ENCODE peak calls at places on chromosome 9, in eight cellular contexts. A is endothelial cell of umbilical vein, G is astrocyte, X is breast epithelium, E is aorta, B is PC-3, W is ovary, U is adrenal gland. F is an unnamed sample.
A peak's percentile ranks its signal among the peaks of the same experiment; 100 is the strongest.

GRCh38 chr9:75210215-75210614 is 121.9 kb downstream of the OSTF1 start:
- DNase-seq in B (no peak), X (no peak), E (no peak), W (no peak), U (no peak), A (no peak), G (no peak), F (no peak)

GRCh38 chr9:135971892-135972291 is 10.7 kb upstream of the UBAC1 start:
- DNase-seq in U (no peak), A (no peak), W (no peak), G (no peak), E (no peak), X (peak; percentile 79), B (peak; percentile 84), F (no peak)

GRCh38 chr9:91776409-91777365 is 173.3 kb downstream of the ROR2 start:
- DNase-seq in A (no peak), B (no peak), U (no peak), W (no peak), X (no peak), G (peak; percentile 31), E (no peak), F (no peak)

GRCh38 chr9:32782476-32783167 is 718 bp upstream of the TMEM215 start:
- DNase-seq in G (no peak), B (no peak), W (no peak), U (no peak), A (no peak), E (no peak), X (no peak), F (no peak)

GRCh38 chr9:101449071-101449721 is 13.6 kb upstream of the ALDOB start:
- DNase-seq in B (peak; percentile 66), G (peak; percentile 39), E (peak; percentile 66), U (peak; percentile 83), A (peak; percentile 77), X (peak; percentile 75), W (peak; percentile 68), F (peak; percentile 64)

GRCh38 chr9:3857673-3858072 is 331.9 kb upstream of the RFX3 start:
- DNase-seq in G (peak; percentile 75), X (no peak), B (peak; percentile 92), E (no peak), W (no peak), A (no peak), U (no peak), F (no peak)

GRCh38 chr9:36250079-36250478 is 8.2 kb downstream of the GNE start:
- DNase-seq in A (no peak), E (no peak), W (no peak), U (no peak), B (no peak), X (no peak), G (no peak), F (no peak)

GRCh38 chr9:112545237-112545636 is 58.6 kb downstream of the KIAA1958 start:
- DNase-seq in W (no peak), A (no peak), E (no peak), G (no peak), U (no peak), X (no peak), B (no peak), F (no peak)

GRCh38 chr9:38016375-38017120 is 52.5 kb downstream of the SHB start:
- DNase-seq in W (no peak), A (no peak), X (no peak), B (peak; percentile 39), U (no peak), G (peak; percentile 92), E (no peak), F (peak; percentile 90)

GRCh38 chr9:37617837-37618236 is 25.4 kb upstream of the TOMM5 start:
- DNase-seq in U (no peak), B (peak; percentile 28), X (no peak), E (no peak), A (no peak), W (no peak), G (peak; percentile 34), F (no peak)

GRCh38 chr9:110252509-110253139 is 3.7 kb downstream of the TXN start:
- DNase-seq in G (no peak), A (no peak), B (no peak), E (no peak), W (no peak), X (no peak), U (no peak), F (no peak)

GRCh38 chr9:19087601-19088000 is 15.1 kb downstream of the HAUS6 start:
- DNase-seq in U (peak; percentile 89), W (peak; percentile 47), A (no peak), E (no peak), G (peak; percentile 42), B (peak; percentile 30), X (no peak), F (no peak)

GRCh38 chr9:127567898-127568617 is 44.0 kb upstream of the STXBP1 start:
- DNase-seq in U (no peak), E (no peak), G (no peak), A (no peak), X (no peak), W (peak; percentile 62), B (no peak), F (no peak)

GRCh38 chr9:21970800-21971620 is 23.2 kb downstream of the CDKN2A start:
- DNase-seq in X (no peak), U (no peak), B (no peak), E (no peak), W (no peak), G (no peak), A (no peak), F (no peak)

GRCh38 chr9:110125207-110125751 is 82.7 kb downstream of the C9orf152 start:
- DNase-seq in X (peak; percentile 52), E (peak; percentile 94), U (peak; percentile 88), G (peak; percentile 99), B (no peak), W (peak; percentile 87), A (peak; percentile 81), F (peak; percentile 91)

GRCh38 chr9:5478214-5478613 is 27.9 kb downstream of the CD274 start:
- DNase-seq in B (no peak), U (no peak), E (no peak), G (no peak), A (no peak), X (no peak), W (no peak), F (no peak)

GRCh38 chr9:126395439-126396212 is 69.0 kb downstream of the MVB12B start:
- DNase-seq in E (peak; percentile 22), A (peak; percentile 56), U (peak; percentile 52), W (no peak), B (peak; percentile 74), X (no peak), G (peak; percentile 69), F (no peak)

GRCh38 chr9:134420974-134421432 is 94.7 kb downstream of the RXRA start:
- DNase-seq in A (no peak), E (no peak), G (no peak), X (no peak), W (no peak), U (no peak), B (no peak), F (no peak)

GRCh38 chr9:134422301-134422700 is 96.0 kb downstream of the RXRA start:
- DNase-seq in B (no peak), X (no peak), E (no peak), W (peak; percentile 80), U (peak; percentile 92), G (no peak), A (no peak), F (no peak)

GRCh38 chr9:134423166-134423565 is 96.9 kb downstream of the RXRA start:
- DNase-seq in X (no peak), W (no peak), B (no peak), E (no peak), G (no peak), A (no peak), U (no peak), F (no peak)

GRCh38 chr9:134422701-134423100 is 96.4 kb downstream of the RXRA start:
- DNase-seq in G (no peak), B (no peak), W (peak; percentile 85), E (no peak), U (peak; percentile 89), X (no peak), A (no peak), F (no peak)

GRCh38 chr9:134421888-134422287 is 95.6 kb downstream of the RXRA start:
- DNase-seq in A (no peak), E (no peak), B (no peak), X (no peak), U (no peak), W (no peak), G (no peak), F (no peak)
- H3K27ac ChIP-seq in A (no peak overlapping the region), E (no peak overlapping the region), B (no peak overlapping the region), X (peak overlapping the region; percentile 63), U (no peak overlapping the region), W (peak overlapping the region; percentile 73), G (no peak overlapping the region), F (no peak overlapping the region)

GRCh38 chr9:85630676-85631075 is 111.1 kb downstream of the AGTPBP1 start:
- DNase-seq in U (no peak), A (no peak), E (no peak), B (no peak), X (no peak), G (no peak), W (no peak), F (no peak)

DNA sequence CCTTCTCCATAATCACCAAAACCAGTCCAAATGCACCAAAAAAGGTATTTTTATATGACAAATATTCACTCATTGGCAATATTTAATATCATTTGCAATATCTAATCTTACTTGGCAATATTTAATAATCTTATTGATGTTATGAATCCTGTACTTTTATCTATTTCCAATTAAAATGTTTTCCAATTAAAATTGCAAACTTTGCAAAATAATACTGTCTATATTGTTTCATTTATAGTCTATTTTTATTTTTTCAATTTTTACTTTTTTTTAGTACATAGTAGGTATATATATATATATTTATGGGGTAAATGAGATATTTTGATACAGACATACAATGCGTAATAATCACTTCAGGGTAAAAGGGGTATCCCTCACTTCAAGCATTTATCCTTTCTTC is 109.9 kb downstream of the AGTPBP1 start:
- DNase-seq in W (no peak), G (no peak), B (no peak), E (no peak), U (no peak), X (no peak), A (no peak), F (no peak)
- H3K4me3 ChIP-seq in W (no peak overlapping the region), G (no peak overlapping the region), B (no peak overlapping the region), E (no peak overlapping the region), U (no peak overlapping the region), X (no peak overlapping the region), A (no peak overlapping the region), F (no peak overlapping the region)

GRCh38 chr9:129148463-129149204 is 29.4 kb downstream of the IER5L start:
- DNase-seq in X (no peak), W (no peak), A (no peak), E (no peak), G (no peak), U (no peak), B (no peak), F (no peak)
- H3K27ac ChIP-seq in X (peak overlapping the region; percentile 98), W (peak overlapping the region; percentile 86), A (no peak overlapping the region), E (no peak overlapping the region), G (no peak overlapping the region), U (no peak overlapping the region), B (no peak overlapping the region), F (no peak overlapping the region)

DNA sequence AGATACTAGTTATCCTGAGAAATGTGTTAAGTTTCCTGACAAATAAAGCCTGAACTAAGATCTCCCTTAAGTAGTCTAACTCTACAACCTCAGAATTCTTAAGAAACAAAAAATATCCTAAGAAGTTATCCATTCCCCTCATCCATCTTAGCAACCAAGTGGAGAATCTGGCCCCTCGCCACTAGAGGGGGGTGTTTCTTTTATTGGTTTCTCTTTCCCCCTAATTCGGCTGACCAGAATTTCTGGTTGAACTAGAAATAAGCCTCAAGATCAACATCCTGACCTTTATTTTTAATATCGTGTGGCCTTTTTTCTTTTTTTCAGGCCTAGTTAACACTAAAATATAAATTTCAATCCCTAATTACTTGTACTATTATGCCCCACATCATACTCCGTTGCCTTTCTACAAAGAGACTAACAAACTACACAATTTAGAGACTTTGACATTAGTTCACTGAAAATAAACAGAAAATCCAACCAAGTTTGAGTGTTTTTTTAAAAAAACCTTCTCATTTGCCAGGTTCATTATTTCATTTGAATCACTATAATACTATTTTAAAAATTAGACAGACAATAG is 14.3 kb upstream of the NR4A3 start:
- DNase-seq in E (peak; percentile 73), A (peak; percentile 61), W (peak; percentile 67), U (peak; percentile 51), B (peak; percentile 78), G (peak; percentile 32), X (peak; percentile 71), F (peak; percentile 49)
- H3K4me3 ChIP-seq in E (no peak overlapping the region), A (no peak overlapping the region), W (no peak overlapping the region), U (no peak overlapping the region), B (no peak overlapping the region), G (no peak overlapping the region), X (no peak overlapping the region), F (no peak overlapping the region)

F was measured in SJSA1.